ENCODE peak calls at places on chromosomes 2 and 18, in five cellular contexts. N is suprapubic skin, C is Panc1, J is SK-N-SH, Q is transverse colon. H is an unnamed sample.

GRCh38 chr2:205041472-205042130 is 496.3 kb downstream of the PARD3B start:
- DNase-seq in Q (no peak), J (no peak), N (no peak), C (no peak), H (no peak)

GRCh38 chr2:103788875-103789715 is 1027.3 kb downstream of the TMEM182 start:
- DNase-seq in N (no peak), C (no peak), Q (no peak), J (no peak), H (no peak)

GRCh38 chr18:32742620-32743019 is 30.2 kb downstream of the KLHL14 start:
- DNase-seq in Q (no peak), N (no peak), J (no peak), C (no peak), H (no peak)

GRCh38 chr2:118852605-118853128 is 5.2 kb upstream of the EN1 start:
- DNase-seq in C (no peak), N (no peak), Q (no peak), J (peak; percentile 46), H (no peak)

GRCh38 chr2:226466589-226466988 is 333.0 kb downstream of the IRS1 start:
- DNase-seq in N (no peak), Q (no peak), C (no peak), J (no peak), H (no peak)

GRCh38 chr18:44835555-44836156 is 155.0 kb downstream of the SETBP1 start:
- DNase-seq in N (no peak), Q (no peak), J (no peak), C (no peak), H (no peak)

GRCh38 chr2:218782529-218782845 is 540 bp downstream of the CYP27A1 start:
- DNase-seq in N (no peak), C (no peak), Q (peak; percentile 34), J (no peak), H (no peak)

GRCh38 chr18:38996056-38996455 is 1430.5 kb upstream of the CELF4 start:
- DNase-seq in J (no peak), N (no peak), Q (no peak), C (no peak), H (no peak)

GRCh38 chr2:38788306-38788705 is 10.3 kb downstream of the GEMIN6 start:
- DNase-seq in J (no peak), Q (no peak), N (no peak), C (no peak), H (no peak)

GRCh38 chr2:226410212-226410611 is 389.4 kb downstream of the IRS1 start:
- DNase-seq in J (no peak), N (no peak), C (no peak), Q (no peak), H (no peak)

GRCh38 chr2:236935131-236935530 is 150.6 kb upstream of the COPS8 start:
- DNase-seq in N (no peak), J (no peak), Q (no peak), C (no peak), H (no peak)

GRCh38 chr2:239952665-239953417 is 72.3 kb downstream of the NDUFA10 start:
- DNase-seq in C (no peak), J (no peak), Q (no peak), N (no peak), H (no peak)

GRCh38 chr18:79534356-79534755 is 138.6 kb downstream of the NFATC1 start:
- DNase-seq in J (no peak), N (no peak), C (no peak), Q (no peak), H (no peak)

GRCh38 chr2:10493636-10494281 is 45.6 kb upstream of the ODC1 start:
- DNase-seq in C (peak; percentile 88), Q (peak; percentile 79), J (no peak), N (no peak), H (peak; percentile 85)

GRCh38 chr2:43576983-43577892 is 18.6 kb downstream of the THADA start:
- DNase-seq in C (no peak), Q (no peak), N (no peak), J (peak; percentile 49), H (peak; percentile 27)

GRCh38 chr2:228446732-228447131 is 265.2 kb upstream of the SPHKAP start:
- DNase-seq in C (no peak), Q (no peak), N (no peak), J (no peak), H (no peak)

GRCh38 chr2:105085525-105085924 is 47.7 kb downstream of the MRPS9 start:
- DNase-seq in N (no peak), J (no peak), Q (no peak), C (no peak), H (no peak)

GRCh38 chr2:50953021-50953420 is 78.9 kb downstream of the NRXN1 start:
- DNase-seq in N (no peak), C (no peak), J (no peak), Q (no peak), H (no peak)

GRCh38 chr2:137173514-137173913 is 408.2 kb downstream of the THSD7B start:
- DNase-seq in Q (no peak), J (no peak), C (no peak), N (no peak), H (no peak)

GRCh38 chr2:106956879-106957278 is 70.9 kb upstream of the ST6GAL2 start:
- DNase-seq in J (peak; percentile 57), Q (no peak), N (no peak), C (no peak), H (no peak)

GRCh38 chr18:38966846-38967245 is 1401.2 kb upstream of the CELF4 start:
- DNase-seq in N (no peak), Q (no peak), C (no peak), J (no peak), H (no peak)

GRCh38 chr2:175855794-175856453 is 146.1 kb downstream of the LNPK start:
- DNase-seq in Q (peak; percentile 8), J (no peak), N (no peak), C (no peak), H (no peak)

GRCh38 chr18:49006641-49007136 is 55.9 kb upstream of the SMAD7 start:
- DNase-seq in N (no peak), C (no peak), J (no peak), Q (no peak), H (peak; percentile 42)

GRCh38 chr2:67234443-67234842 is 162.7 kb upstream of the ETAA1 start:
- DNase-seq in Q (no peak), J (no peak), C (no peak), N (no peak), H (no peak)

GRCh38 chr2:9306910-9307309 is 100.3 kb downstream of the ASAP2 start:
- DNase-seq in J (no peak), C (no peak), N (no peak), Q (no peak), H (no peak)

GRCh38 chr2:9300829-9301453 is 94.3 kb downstream of the ASAP2 start:
- DNase-seq in C (no peak), N (no peak), J (peak; percentile 48), Q (no peak), H (peak; percentile 29)

GRCh38 chr2:9302755-9303154 is 96.1 kb downstream of the ASAP2 start:
- DNase-seq in N (no peak), C (no peak), Q (no peak), J (no peak), H (no peak)

GRCh38 chr2:9300214-9300613 is 93.6 kb downstream of the ASAP2 start:
- DNase-seq in Q (no peak), J (no peak), N (no peak), C (no peak), H (peak; percentile 31)

DNA sequence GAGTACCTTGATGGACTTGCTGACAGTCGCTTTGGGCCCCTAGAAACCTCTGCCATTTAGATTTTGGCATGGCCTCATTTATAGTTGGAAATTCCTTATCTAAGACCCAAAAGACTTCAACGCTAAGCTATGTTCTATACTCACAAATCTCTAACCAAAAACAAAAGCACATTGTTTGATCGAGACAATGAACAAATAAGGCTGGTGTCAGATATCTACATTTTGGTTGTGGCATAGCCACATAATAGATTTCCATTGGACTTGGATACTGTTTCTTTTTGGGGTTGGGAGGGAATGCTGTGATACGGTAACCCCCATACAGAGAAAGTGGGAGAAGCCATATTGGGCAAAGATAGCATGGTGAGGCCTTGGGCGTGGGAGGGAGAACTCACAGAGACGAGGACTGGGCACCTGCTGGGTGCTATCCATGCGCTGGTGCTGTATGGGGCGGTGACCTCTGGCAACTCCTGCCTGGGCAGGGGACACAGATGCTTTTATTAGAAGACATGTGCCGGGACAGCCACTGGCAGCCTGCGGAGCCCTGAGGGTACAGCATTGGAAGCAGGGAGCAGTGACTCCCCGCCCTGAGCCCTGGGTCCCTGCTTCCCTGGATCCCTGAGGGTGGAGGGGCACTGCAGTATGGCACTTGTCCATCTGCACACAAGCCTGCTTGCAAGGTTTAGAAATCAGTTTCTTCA is 97.1 kb downstream of the ASAP2 start:
- DNase-seq in Q (no peak), J (no peak), N (no peak), C (no peak), H (no peak)
- H3K27ac ChIP-seq in Q (no peak overlapping the region), J (no peak overlapping the region), N (no peak overlapping the region), C (peak overlapping the region; percentile 5), H (no peak overlapping the region)

GRCh38 chr2:235570256-235570655 is 76.4 kb downstream of the AGAP1 start:
- DNase-seq in N (no peak), C (no peak), Q (no peak), J (no peak), H (no peak)

GRCh38 chr2:235568431-235568830 is 74.6 kb downstream of the AGAP1 start:
- DNase-seq in C (no peak), N (no peak), Q (no peak), J (no peak), H (no peak)

GRCh38 chr2:235570966-235571692 is 77.3 kb downstream of the AGAP1 start:
- DNase-seq in J (no peak), C (no peak), Q (no peak), N (no peak), H (no peak)

GRCh38 chr2:235567842-235568241 is 74.0 kb downstream of the AGAP1 start:
- DNase-seq in N (no peak), C (no peak), J (no peak), Q (no peak), H (no peak)

GRCh38 chr2:235569837-235570236 is 76.0 kb downstream of the AGAP1 start:
- DNase-seq in C (no peak), Q (no peak), J (no peak), N (no peak), H (no peak)
- TF ChIP-seq POLR2AphosphoS5 in C (no peak), Q (no peak), J (no peak), N (no peak), H (no peak)

GRCh38 chr2:22403748-22404147 is 981.2 kb upstream of the KLHL29 start:
- DNase-seq in N (no peak), J (no peak), Q (no peak), C (no peak), H (no peak)

DNA sequence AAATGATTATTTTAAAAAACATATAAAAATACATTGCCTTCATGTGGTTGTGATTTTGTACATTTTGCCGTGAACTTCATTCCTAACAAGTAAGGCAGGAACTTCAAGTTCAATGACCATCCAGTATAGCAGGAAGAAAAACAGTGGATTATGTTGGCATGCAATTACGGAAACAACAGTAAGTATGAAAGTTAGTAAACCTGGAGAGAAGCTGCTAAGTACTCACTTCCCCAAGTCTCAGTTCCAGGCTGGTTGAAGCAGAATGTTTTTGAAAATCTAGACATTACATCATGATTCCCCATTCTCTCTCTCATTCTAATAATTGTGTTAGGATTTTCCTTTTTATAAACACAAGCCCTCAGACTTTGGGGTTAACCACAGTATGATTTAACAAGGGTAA is 987.1 kb upstream of the KLHL29 start:
- DNase-seq in J (no peak), C (no peak), N (no peak), Q (no peak), H (no peak)
- H3K36me3 ChIP-seq in J (no peaks in the 10 kb centered on the region), C (no peaks in the 10 kb centered on the region), N (no peaks in the 10 kb centered on the region), Q (no peaks in the 10 kb centered on the region), H (no peaks in the 10 kb centered on the region)

DNA sequence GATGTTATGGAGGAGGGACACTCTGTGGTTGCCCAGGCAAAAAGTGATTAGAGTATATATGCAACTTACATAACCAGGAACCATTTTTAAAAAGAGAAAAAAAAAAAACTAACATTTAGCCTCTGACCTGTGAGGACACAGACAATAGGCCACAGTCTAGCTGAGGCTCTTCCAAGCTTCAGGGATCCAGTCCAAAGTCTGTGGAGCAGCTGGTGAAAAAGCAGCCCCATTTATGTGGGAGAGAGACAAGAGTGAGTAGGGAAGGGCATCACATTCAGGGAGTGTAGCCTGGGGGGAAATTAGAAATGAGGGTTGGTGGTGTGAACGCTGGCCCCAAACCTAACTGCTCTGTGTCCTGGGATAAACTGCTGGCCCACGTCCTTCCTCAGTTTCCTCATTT is 122.8 kb downstream of the MYO5B start:
- DNase-seq in C (no peak), Q (no peak), N (no peak), J (no peak), H (no peak)
- H3K27ac ChIP-seq in C (no peak overlapping the region), Q (no peak overlapping the region), N (no peak overlapping the region), J (no peak overlapping the region), H (no peak overlapping the region)

H was measured in prostate gland.